ENCODE peak calls at places on chromosome 12, in ten cellular contexts. N is lung; Q is fibroblast of lung; L is CD8-positive, alpha-beta T cell; J is transverse colon; R is thyroid gland; K is CD4-positive, alpha-beta T cell; O is right atrium auricular region; B is HCT116; T is uterus. E is an unnamed sample.

GRCh38 chr12:64796205-64796845 is 28.1 kb upstream of the TBC1D30 start:
- DNase-seq in N (peak), Q (peak), L (peak), J (peak), R (peak), K (peak), O (no peak), B (peak), T (peak), E (peak)

GRCh38 chr12:49720214-49720613 is 13.0 kb upstream of the FMNL3 start:
- DNase-seq in N (no peak), Q (no peak), L (no peak), J (no peak), R (no peak), K (no peak), O (no peak), B (no peak), T (no peak), E (no peak)

GRCh38 chr12:12817611-12818010 is 4.5 kb downstream of the DDX47 start:
- DNase-seq in N (no peak), Q (no peak), L (no peak), J (no peak), R (no peak), K (no peak), O (no peak), B (no peak), T (no peak), E (no peak)

GRCh38 chr12:120662879-120663278 is 22.5 kb downstream of the CABP1 start:
- DNase-seq in N (no peak), Q (no peak), L (no peak), J (no peak), R (no peak), K (no peak), O (no peak), B (no peak), T (no peak), E (no peak)

GRCh38 chr12:1373887-1374286 is 220.5 kb downstream of the FBXL14 start:
- DNase-seq in N (no peak), Q (peak), L (no peak), J (no peak), R (no peak), K (no peak), O (no peak), B (no peak), T (no peak), E (no peak)

GRCh38 chr12:58171914-58172313 is 230.5 kb downstream of the ATP23 start:
- DNase-seq in N (no peak), Q (peak), L (no peak), J (peak), R (peak), K (no peak), O (no peak), B (no peak), T (no peak), E (no peak)

GRCh38 chr12:59973515-59973914 is 377.7 kb downstream of the SLC16A7 start:
- DNase-seq in N (no peak), Q (peak), L (no peak), J (no peak), R (no peak), K (no peak), O (no peak), B (peak), T (no peak), E (no peak)

GRCh38 chr12:131853832-131854797 is 25.9 kb downstream of the MMP17 start:
- DNase-seq in N (no peak), Q (no peak), L (no peak), J (no peak), R (no peak), K (no peak), O (no peak), B (no peak), T (no peak), E (no peak)

GRCh38 chr12:41034686-41035085 is 153.4 kb upstream of the PDZRN4 start:
- DNase-seq in N (no peak), Q (no peak), L (no peak), J (no peak), R (no peak), K (no peak), O (no peak), B (no peak), T (peak), E (no peak)

GRCh38 chr12:43294147-43294546 is 257.9 kb downstream of the ADAMTS20 start:
- DNase-seq in N (no peak), Q (no peak), L (no peak), J (no peak), R (no peak), K (no peak), O (no peak), B (no peak), T (no peak), E (no peak)

GRCh38 chr12:2785017-2785416 is 9.8 kb upstream of the FKBP4 start:
- DNase-seq in N (no peak), Q (no peak), L (no peak), J (no peak), R (no peak), K (no peak), O (no peak), B (no peak), T (no peak), E (no peak)

GRCh38 chr12:16168078-16168477 is 109.4 kb downstream of the SLC15A5 start:
- DNase-seq in N (no peak), Q (no peak), L (no peak), J (no peak), R (no peak), K (no peak), O (no peak), B (no peak), T (no peak), E (no peak)

GRCh38 chr12:80936353-80936641 is 1.4 kb downstream of the LIN7A start:
- DNase-seq in N (no peak), Q (no peak), L (no peak), J (no peak), R (no peak), K (no peak), O (no peak), B (no peak), T (no peak), E (peak)

GRCh38 chr12:48004039-48004940 is at the start of gene COL2A1:
- DNase-seq in N (no peak), Q (peak), L (no peak), J (no peak), R (no peak), K (no peak), O (no peak), B (no peak), T (no peak), E (peak)

GRCh38 chr12:47721431-47721973 is 3.8 kb downstream of the ENDOU start:
- DNase-seq in N (no peak), Q (no peak), L (no peak), J (no peak), R (no peak), K (no peak), O (peak), B (no peak), T (no peak), E (no peak)

GRCh38 chr12:47449797-47450196 is 256.0 kb downstream of the RPAP3 start:
- DNase-seq in N (no peak), Q (no peak), L (no peak), J (no peak), R (no peak), K (no peak), O (no peak), B (no peak), T (no peak), E (no peak)

GRCh38 chr12:51926064-51926632 is 18.8 kb downstream of the ACVRL1 start:
- DNase-seq in N (no peak), Q (no peak), L (no peak), J (no peak), R (no peak), K (no peak), O (no peak), B (no peak), T (no peak), E (no peak)

GRCh38 chr12:88663001-88663400 is 82.7 kb upstream of the KITLG start:
- DNase-seq in N (no peak), Q (no peak), L (no peak), J (no peak), R (no peak), K (no peak), O (no peak), B (no peak), T (no peak), E (no peak)

GRCh38 chr12:12432373-12432772 is 75.5 kb downstream of the BORCS5 start:
- DNase-seq in N (no peak), Q (peak), L (no peak), J (no peak), R (no peak), K (no peak), O (no peak), B (no peak), T (no peak), E (no peak)

GRCh38 chr12:65051196-65051595 is 69.9 kb downstream of the WIF1 start:
- DNase-seq in N (no peak), Q (no peak), L (no peak), J (no peak), R (no peak), K (no peak), O (no peak), B (no peak), T (no peak), E (no peak)

GRCh38 chr12:29547151-29547561 is 49.7 kb upstream of the OVCH1 start:
- DNase-seq in N (no peak), Q (peak), L (no peak), J (no peak), R (no peak), K (no peak), O (no peak), B (no peak), T (no peak), E (no peak)

GRCh38 chr12:48489012-48489411 is 6.7 kb downstream of the C12orf54 start:
- DNase-seq in N (no peak), Q (no peak), L (no peak), J (no peak), R (no peak), K (no peak), O (no peak), B (no peak), T (no peak), E (no peak)

GRCh38 chr12:15278816-15279658 is 43.3 kb upstream of the PTPRO start:
- DNase-seq in N (peak), Q (peak), L (no peak), J (peak), R (peak), K (no peak), O (peak), B (no peak), T (peak), E (no peak)

GRCh38 chr12:132152921-132153321 is 8.7 kb downstream of the NOC4L start:
- DNase-seq in N (no peak), Q (no peak), L (no peak), J (peak), R (no peak), K (no peak), O (no peak), B (no peak), T (no peak), E (no peak)

GRCh38 chr12:96244826-96245225 is 50.7 kb downstream of the ELK3 start:
- DNase-seq in N (no peak), Q (no peak), L (no peak), J (no peak), R (no peak), K (no peak), O (peak), B (no peak), T (no peak), E (no peak)

GRCh38 chr12:96240251-96240650 is 46.1 kb downstream of the ELK3 start:
- DNase-seq in N (no peak), Q (no peak), L (no peak), J (no peak), R (no peak), K (no peak), O (no peak), B (no peak), T (no peak), E (no peak)

GRCh38 chr12:96240656-96241055 is 46.5 kb downstream of the ELK3 start:
- DNase-seq in N (no peak), Q (no peak), L (no peak), J (no peak), R (no peak), K (no peak), O (no peak), B (no peak), T (no peak), E (no peak)

GRCh38 chr12:96241484-96242256 is 47.5 kb downstream of the ELK3 start:
- DNase-seq in N (no peak), Q (peak), L (peak), J (peak), R (no peak), K (peak), O (peak), B (no peak), T (peak), E (no peak)

GRCh38 chr12:96242597-96242996 is 48.4 kb downstream of the ELK3 start:
- DNase-seq in N (no peak), Q (no peak), L (no peak), J (no peak), R (no peak), K (no peak), O (no peak), B (no peak), T (no peak), E (no peak)
- H3K27ac ChIP-seq in N (no peak), Q (peak), L (peak), J (peak), R (peak), K (peak), O (peak), B (no peak), T (peak), E (no peak)

DNA sequence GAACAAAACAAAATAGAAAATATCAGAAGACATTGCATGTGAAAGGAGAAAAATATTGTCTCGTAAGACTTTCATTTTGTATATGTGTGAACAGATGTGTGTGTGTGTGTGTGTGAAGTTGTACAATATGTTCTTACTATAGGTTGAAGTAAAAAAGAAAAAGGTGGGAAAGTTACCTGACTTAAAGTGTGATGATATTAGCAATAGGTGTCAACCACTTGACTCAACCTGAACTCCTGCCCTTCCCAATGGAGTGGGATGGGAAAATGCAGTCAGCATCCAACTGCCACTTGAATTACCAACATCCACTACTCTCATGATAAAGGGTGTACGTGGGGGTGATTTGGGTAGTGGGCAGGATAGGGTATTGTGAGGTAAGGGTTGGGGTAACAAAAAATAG is 181.5 kb downstream of the CHST11 start:
- DNase-seq in N (no peak), Q (no peak), L (no peak), J (no peak), R (no peak), K (no peak), O (no peak), B (no peak), T (no peak), E (no peak)
- TF ChIP-seq CTCF in N (no peak), Q (no peak), L (no peak), J (no peak), R (no peak), K (no peak), O (no peak), B (no peak), T (no peak), E (no peak)

GRCh38 chr12:21353487-21353886 is 18.8 kb upstream of the SLCO1A2 start:
- DNase-seq in N (no peak), Q (no peak), L (no peak), J (no peak), R (no peak), K (no peak), O (no peak), B (no peak), T (no peak), E (no peak)

GRCh38 chr12:21354641-21355040 is 18.1 kb upstream of the IAPP start:
- DNase-seq in N (no peak), Q (no peak), L (no peak), J (no peak), R (no peak), K (no peak), O (no peak), B (no peak), T (no peak), E (no peak)

GRCh38 chr12:21346542-21347205 is 12.0 kb upstream of the SLCO1A2 start:
- DNase-seq in N (no peak), Q (no peak), L (no peak), J (no peak), R (no peak), K (no peak), O (no peak), B (no peak), T (no peak), E (no peak)

GRCh38 chr12:21353948-21354347 is 18.8 kb upstream of the IAPP start:
- DNase-seq in N (no peak), Q (no peak), L (no peak), J (no peak), R (no peak), K (no peak), O (no peak), B (no peak), T (no peak), E (no peak)

GRCh38 chr12:21350975-21351374 is 16.3 kb upstream of the SLCO1A2 start:
- DNase-seq in N (no peak), Q (no peak), L (no peak), J (no peak), R (no peak), K (no peak), O (no peak), B (no peak), T (no peak), E (no peak)
- H3K27ac ChIP-seq in N (no peak), Q (no peak), L (no peak), J (no peak), R (no peak), K (no peak), O (no peak), B (no peak), T (no peak), E (no peak)

GRCh38 chr12:45975506-45975905 is 14.9 kb downstream of the SCAF11 start:
- DNase-seq in N (no peak), Q (no peak), L (no peak), J (no peak), R (no peak), K (no peak), O (no peak), B (no peak), T (no peak), E (no peak)
- TF ChIP-seq CTCF in N (no peak), Q (no peak), L (no peak), J (no peak), R (no peak), K (no peak), O (no peak), B (no peak), T (no peak), E (no peak)

GRCh38 chr12:6363010-6363329 is 12.4 kb downstream of the SCNN1A start:
- DNase-seq in N (no peak), Q (no peak), L (no peak), J (no peak), R (no peak), K (no peak), O (no peak), B (no peak), T (no peak), E (no peak)
- H3K27ac ChIP-seq in N (no peak), Q (no peak), L (peak), J (peak), R (peak), K (no peak), O (peak), B (peak), T (peak), E (no peak)

GRCh38 chr12:119235352-119235751 is 56.6 kb downstream of the HSPB8 start:
- DNase-seq in N (no peak), Q (no peak), L (no peak), J (no peak), R (no peak), K (no peak), O (no peak), B (no peak), T (no peak), E (no peak)
- TF ChIP-seq CTCF in N (no peak), Q (no peak), L (no peak), J (no peak), R (no peak), K (no peak), O (peak), B (no peak), T (no peak), E (no peak)

DNA sequence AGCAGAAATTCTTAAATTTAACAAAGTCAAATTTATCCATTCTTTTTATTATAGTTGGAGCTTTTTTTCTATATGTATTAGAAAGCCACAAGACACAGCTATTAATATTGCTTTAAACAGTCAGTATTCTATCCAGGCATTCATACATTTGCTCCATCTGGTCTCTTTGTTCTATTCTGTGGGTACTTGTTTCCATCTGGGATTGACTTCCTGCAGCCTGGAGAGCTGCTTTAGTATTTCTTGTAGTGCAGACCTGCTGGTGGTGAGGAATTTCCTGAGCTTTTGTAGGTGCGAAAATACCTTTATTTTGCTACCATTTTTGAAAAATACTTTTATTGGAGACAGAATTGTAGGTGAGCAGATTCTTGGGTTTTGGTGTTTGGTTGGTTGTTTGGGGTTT is 29.0 kb downstream of the CCDC60 start:
- DNase-seq in N (no peak), Q (no peak), L (no peak), J (no peak), R (no peak), K (no peak), O (no peak), B (no peak), T (no peak), E (no peak)
- H3K27ac ChIP-seq in N (no peak), Q (no peak), L (no peak), J (no peak), R (no peak), K (no peak), O (no peak), B (no peak), T (no peak), E (no peak)

E was measured in dorsolateral prefrontal cortex.